ENCODE peak calls at places on chromosome 12, in nine cellular contexts. B is HFFc6; P is tibial nerve; D is bronchial epithelial cell; Z is tibial artery; G is breast epithelium; O is colonic mucosa; L is GM12864; V is CD4-positive, alpha-beta T cell. C is an unnamed sample.

GRCh38 chr12:30846776-30847175 is 79.8 kb upstream of the TSPAN11 start:
- DNase-seq in D (no peak), L (no peak), G (no peak), P (no peak), V (no peak), Z (no peak), B (no peak), O (no peak), C (no peak)

GRCh38 chr12:7512528-7512927 is 9.0 kb upstream of the CD163 start:
- DNase-seq in V (no peak), D (peak), G (no peak), O (no peak), B (peak), L (no peak), P (no peak), Z (peak), C (no peak)

GRCh38 chr12:113196996-113197395 is 11.5 kb downstream of the RITA1 start:
- DNase-seq in P (peak), D (peak), V (peak), O (peak), B (peak), G (no peak), Z (peak), L (peak), C (peak)

GRCh38 chr12:84172823-84173424 is 739.7 kb downstream of the SLC6A15 start:
- DNase-seq in B (no peak), Z (no peak), P (no peak), V (no peak), D (peak), O (no peak), G (no peak), L (no peak), C (no peak)

GRCh38 chr12:64099430-64099829 is 122.7 kb downstream of the KICS2 start:
- DNase-seq in B (peak), D (peak), G (no peak), Z (no peak), O (no peak), V (no peak), L (no peak), P (peak), C (peak)

GRCh38 chr12:524167-524951 is 64.6 kb downstream of the B4GALNT3 start:
- DNase-seq in O (no peak), V (no peak), D (no peak), Z (no peak), P (no peak), G (no peak), B (no peak), L (no peak), C (no peak)

GRCh38 chr12:109291531-109292341 is 17.3 kb downstream of the FOXN4 start:
- DNase-seq in V (no peak), D (no peak), L (no peak), P (no peak), G (no peak), Z (peak), O (peak), B (no peak), C (peak)

GRCh38 chr12:4909397-4909733 is 340 bp upstream of the KCNA1 start:
- DNase-seq in V (no peak), D (no peak), O (no peak), Z (no peak), L (no peak), G (no peak), P (no peak), B (no peak), C (no peak)

GRCh38 chr12:131963381-131963780 is 13.6 kb downstream of the EP400 start:
- DNase-seq in B (no peak), O (no peak), V (no peak), G (no peak), L (no peak), D (no peak), Z (no peak), P (no peak), C (no peak)

GRCh38 chr12:58943079-58943478 is 22.8 kb upstream of the LRIG3 start:
- DNase-seq in G (no peak), P (no peak), V (no peak), B (no peak), O (no peak), L (no peak), D (no peak), Z (no peak), C (no peak)

GRCh38 chr12:127761880-127762279 is 505.1 kb upstream of the TMEM132C start:
- DNase-seq in G (no peak), P (no peak), D (no peak), Z (no peak), V (no peak), O (no peak), L (no peak), B (no peak), C (no peak)

GRCh38 chr12:69932154-69932553 is 107.1 kb downstream of the MYRFL start:
- DNase-seq in V (no peak), O (no peak), G (no peak), D (no peak), Z (no peak), L (no peak), P (no peak), B (no peak), C (no peak)

GRCh38 chr12:42156232-42156631 is 11.6 kb upstream of the GXYLT1 start:
- DNase-seq in G (no peak), L (no peak), Z (no peak), D (no peak), V (no peak), P (no peak), O (no peak), B (no peak), C (no peak)

GRCh38 chr12:19909418-19909817 is 458.9 kb upstream of the PDE3A start:
- DNase-seq in Z (no peak), G (no peak), V (no peak), D (no peak), L (no peak), B (no peak), O (no peak), P (no peak), C (no peak)

GRCh38 chr12:130375296-130375695 is 37.6 kb downstream of the PIWIL1 start:
- DNase-seq in V (no peak), O (no peak), D (no peak), Z (no peak), G (no peak), B (no peak), P (no peak), L (no peak), C (no peak)

GRCh38 chr12:28963554-28963953 is 185.5 kb upstream of the FAR2 start:
- DNase-seq in Z (no peak), L (no peak), P (no peak), O (no peak), V (no peak), B (peak), D (peak), G (no peak), C (no peak)

GRCh38 chr12:79682593-79682992 is 8.2 kb downstream of the PAWR start:
- DNase-seq in O (no peak), P (no peak), V (no peak), B (no peak), Z (no peak), L (no peak), D (no peak), G (no peak), C (no peak)

GRCh38 chr12:95646781-95647184 is 95.5 kb upstream of the USP44 start:
- DNase-seq in G (no peak), Z (no peak), D (no peak), L (no peak), P (no peak), O (no peak), V (no peak), B (peak), C (no peak)

GRCh38 chr12:29191267-29191889 is 42.3 kb downstream of the FAR2 start:
- DNase-seq in O (no peak), D (no peak), B (no peak), G (no peak), L (no peak), V (no peak), P (no peak), Z (no peak), C (no peak)

GRCh38 chr12:15584366-15585041 is 204.7 kb downstream of the EPS8 start:
- DNase-seq in V (no peak), O (peak), P (peak), D (peak), L (peak), G (no peak), Z (no peak), B (peak), C (no peak)

GRCh38 chr12:14910090-14910915 is 24.6 kb upstream of the MGP start:
- DNase-seq in G (no peak), L (no peak), D (peak), B (no peak), P (no peak), V (no peak), O (no peak), Z (no peak), C (no peak)

GRCh38 chr12:131671871-131672270 is 39.0 kb upstream of the SFSWAP start:
- DNase-seq in L (no peak), P (no peak), D (no peak), V (no peak), B (no peak), G (no peak), O (no peak), Z (no peak), C (no peak)

GRCh38 chr12:120257041-120257821 is 8.3 kb downstream of the PXN start:
- DNase-seq in G (no peak), V (no peak), P (peak), O (no peak), L (no peak), Z (peak), B (peak), D (peak), C (peak)

GRCh38 chr12:103865151-103865730 is 24.2 kb upstream of the NT5DC3 start:
- DNase-seq in P (no peak), Z (no peak), G (no peak), L (no peak), D (peak), V (no peak), O (no peak), B (peak), C (no peak)

GRCh38 chr12:59736359-59736758 is 140.5 kb downstream of the SLC16A7 start:
- DNase-seq in D (no peak), G (no peak), O (no peak), V (no peak), P (no peak), B (no peak), L (no peak), Z (no peak), C (no peak)

GRCh38 chr12:15206338-15206737 is 14.9 kb downstream of the RERG start:
- DNase-seq in P (no peak), V (no peak), D (no peak), L (no peak), O (no peak), B (no peak), Z (no peak), G (no peak), C (no peak)

GRCh38 chr12:109920266-109920780 is 20.2 kb downstream of the TCHP start:
- DNase-seq in O (no peak), B (peak), P (no peak), D (no peak), V (no peak), Z (no peak), G (no peak), L (no peak), C (no peak)

GRCh38 chr12:64611430-64612286 is 1.4 kb downstream of the RASSF3 start:
- DNase-seq in G (no peak), L (no peak), V (no peak), B (peak), P (peak), Z (peak), O (peak), D (no peak), C (peak)

GRCh38 chr12:12508612-12509011 is 54.1 kb downstream of the DUSP16 start:
- DNase-seq in O (no peak), P (no peak), L (no peak), Z (no peak), G (no peak), B (no peak), V (no peak), D (peak), C (no peak)

GRCh38 chr12:124874188-124874587 is 10.5 kb upstream of the SCARB1 start:
- DNase-seq in P (no peak), G (no peak), L (no peak), O (no peak), D (no peak), Z (no peak), B (no peak), V (no peak), C (no peak)

GRCh38 chr12:121921106-121921505 is 2.7 kb downstream of the CFAP251 start:
- DNase-seq in D (no peak), B (no peak), G (no peak), O (no peak), P (no peak), V (no peak), L (no peak), Z (no peak), C (no peak)

GRCh38 chr12:75606146-75606545 is 94.7 kb upstream of the KRR1 start:
- DNase-seq in V (no peak), B (no peak), G (no peak), O (no peak), Z (no peak), D (no peak), P (no peak), L (no peak), C (no peak)

GRCh38 chr12:95599880-95600279 is 48.6 kb upstream of the USP44 start:
- DNase-seq in L (no peak), P (no peak), D (no peak), Z (no peak), O (no peak), G (no peak), B (no peak), V (no peak), C (no peak)

GRCh38 chr12:48883305-48884171 is 17.9 kb upstream of the RND1 start:
- DNase-seq in D (peak), G (no peak), O (peak), L (no peak), P (no peak), V (no peak), Z (no peak), B (no peak), C (no peak)

GRCh38 chr12:93098077-93098476 is 169.0 kb upstream of the EEA1 start:
- DNase-seq in P (peak), D (peak), B (peak), L (peak), Z (peak), O (peak), G (no peak), V (peak), C (peak)
- TF ChIP-seq CTCF in P (peak), D (peak), B (peak), L (peak), Z (peak), O (peak), G (peak), V (peak), C (peak)

GRCh38 chr12:1629338-1630080 is 478 bp downstream of the WNT5B start:
- DNase-seq in O (peak), P (no peak), V (no peak), G (no peak), B (no peak), L (no peak), D (no peak), Z (no peak), C (no peak)
- TF ChIP-seq CTCF in O (no peak), P (no peak), V (no peak), G (no peak), B (no peak), L (peak), D (peak), Z (no peak), C (peak)

DNA sequence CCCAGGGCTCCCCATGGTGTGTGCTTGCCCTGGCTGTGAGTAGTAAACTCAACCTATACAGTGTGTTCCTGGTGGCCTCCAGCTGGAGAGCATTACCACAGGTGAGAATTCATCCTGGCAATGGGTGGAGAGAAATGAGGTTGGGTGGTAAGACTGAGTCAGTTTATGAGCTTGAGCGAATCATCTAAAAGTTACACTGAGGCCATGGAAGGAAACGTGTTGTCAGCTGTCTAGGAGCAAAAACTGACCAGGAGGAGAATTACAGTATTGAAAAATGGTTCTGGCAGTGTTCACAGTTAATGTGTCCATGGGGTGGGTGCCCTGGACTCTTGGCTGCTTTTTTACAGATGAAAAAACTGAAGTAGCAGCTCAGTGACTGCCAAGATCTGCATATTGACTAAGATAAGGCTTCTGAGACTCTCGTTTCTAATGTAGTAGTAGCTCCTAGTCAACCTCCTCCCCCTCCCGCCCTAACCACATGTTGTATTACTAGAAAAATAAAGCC is 202.0 kb upstream of the AMIGO2 start:
- DNase-seq in B (no peak), L (no peak), Z (no peak), P (no peak), D (peak), G (no peak), V (no peak), O (no peak), C (no peak)
- TF ChIP-seq CTCF in B (no peak), L (no peak), Z (no peak), P (no peak), D (no peak), G (no peak), V (no peak), O (no peak), C (no peak)

DNA sequence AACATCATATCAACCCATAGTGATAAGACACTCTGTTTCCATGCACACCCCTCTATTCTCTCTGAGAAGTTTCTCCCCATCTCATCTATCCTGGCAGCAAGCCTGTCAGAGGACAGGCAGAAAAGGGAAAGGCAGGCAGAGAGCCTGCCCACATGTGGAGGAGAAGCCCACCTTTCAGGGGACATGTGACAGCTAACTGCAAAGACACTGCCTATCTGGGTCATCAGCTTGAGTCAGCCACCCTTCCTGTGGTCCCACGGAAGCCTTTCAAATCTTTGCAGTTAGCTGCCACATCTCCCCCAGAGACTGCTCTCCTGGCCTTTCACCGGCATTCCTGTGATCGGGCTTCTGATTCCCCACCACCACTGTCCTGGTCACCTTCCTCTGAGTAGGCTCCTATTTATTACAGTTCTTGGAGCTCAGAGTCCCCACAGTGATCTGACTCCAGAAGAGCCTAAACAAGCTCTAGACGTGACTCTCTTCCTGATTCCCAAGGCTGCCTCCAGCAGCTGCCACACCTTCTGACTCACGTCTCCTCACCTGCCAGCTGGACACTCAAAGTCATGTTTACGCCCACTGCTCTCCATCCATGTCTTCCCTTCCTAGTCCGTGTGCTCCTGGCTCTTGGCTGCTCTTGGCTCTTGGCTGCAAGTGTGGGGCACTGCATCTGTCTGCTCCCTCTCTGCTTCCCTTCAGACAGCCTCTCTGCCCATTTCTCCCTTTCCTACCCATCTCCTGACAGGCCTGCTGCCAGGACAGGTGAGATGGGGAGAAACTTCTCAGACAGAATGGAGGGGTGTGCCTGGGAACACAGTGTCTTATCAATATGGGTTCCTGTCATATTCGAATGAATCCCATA is 7.5 kb upstream of the KRT1 start:
- DNase-seq in D (peak), O (peak), P (no peak), V (no peak), L (no peak), B (no peak), Z (no peak), G (peak), C (no peak)
- TF ChIP-seq CTCF in D (no peak), O (no peak), P (no peak), V (no peak), L (no peak), B (no peak), Z (no peak), G (no peak), C (no peak)

DNA sequence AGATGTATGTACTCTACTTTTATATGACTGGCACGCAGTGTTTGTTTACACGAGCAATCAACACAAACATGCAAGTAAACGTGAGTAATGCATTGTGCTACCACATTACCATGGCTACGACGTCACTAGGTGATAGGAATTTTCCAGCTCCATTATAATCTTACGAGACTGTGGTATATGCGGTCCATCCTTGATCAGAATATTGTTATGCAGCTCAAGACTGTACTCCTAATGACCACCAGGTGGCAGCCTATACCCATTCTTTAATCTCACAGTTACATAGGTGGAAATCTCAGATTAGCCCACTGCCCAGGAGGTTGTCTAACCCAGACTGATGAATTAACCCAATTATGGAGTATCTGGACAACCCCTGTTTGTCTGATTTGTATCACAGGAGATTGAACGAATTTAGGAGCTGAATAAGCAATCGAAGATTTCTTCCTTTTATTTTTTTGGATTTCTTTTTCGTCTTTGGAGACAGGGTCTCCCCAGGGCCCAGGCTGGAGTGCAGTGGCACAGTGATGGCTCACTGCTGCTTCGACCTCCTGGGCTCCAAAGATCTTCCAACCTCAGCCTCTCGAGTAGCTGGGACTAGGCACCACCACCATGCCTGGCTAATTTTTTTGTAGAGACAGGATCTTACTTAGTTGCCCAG is 8.7 kb upstream of the TESPA1 start:
- DNase-seq in Z (peak), L (peak), O (peak), V (peak), G (no peak), B (peak), D (peak), P (peak), C (no peak)
- TF ChIP-seq CTCF in Z (peak), L (peak), O (peak), V (peak), G (peak), B (peak), D (peak), P (peak), C (peak)

DNA sequence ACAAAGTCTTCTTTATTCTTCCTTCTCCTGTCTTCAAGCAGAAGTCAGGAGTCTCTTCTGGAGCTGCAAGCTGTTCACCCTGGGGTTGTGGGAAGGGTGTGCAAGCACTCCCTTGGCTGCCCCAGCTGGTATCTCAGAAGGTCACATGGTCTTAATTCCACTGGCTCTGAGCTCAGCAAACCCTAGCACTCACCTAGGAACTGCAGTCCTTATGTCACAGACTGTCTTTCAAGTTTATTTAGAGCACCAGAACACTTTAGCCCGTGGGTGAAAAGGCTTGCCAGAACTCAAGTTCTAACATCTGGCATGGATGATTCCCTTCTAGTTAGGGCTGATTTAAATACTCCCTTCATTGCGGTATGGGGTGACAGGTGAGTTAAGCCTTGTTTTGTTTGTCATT is 379.0 kb downstream of the CCER1 start:
- DNase-seq in L (no peak), V (no peak), O (no peak), G (no peak), D (no peak), B (no peak), Z (no peak), P (no peak), C (peak)
- TF ChIP-seq CTCF in L (no peak), V (no peak), O (no peak), G (no peak), D (no peak), B (no peak), Z (no peak), P (no peak), C (no peak)

GRCh38 chr12:54337280-54337842 is 12.4 kb downstream of the COPZ1 start:
- DNase-seq in G (no peak), B (no peak), Z (no peak), V (no peak), L (no peak), P (no peak), D (no peak), O (no peak), C (no peak)
- TF ChIP-seq CTCF in G (no peak), B (no peak), Z (no peak), V (no peak), L (no peak), P (no peak), D (no peak), O (no peak), C (peak)

C was measured in left ventricle myocardium inferior.